ENCODE peak calls at places on chromosomes 13 and 19, in ten cellular contexts. O is transverse colon; K is CD8-positive, alpha-beta T cell; V is GM23338; U is mammary epithelial cell; P is fibroblast of lung; M is tibial nerve; B is adrenal gland; Z is neural progenitor cell; L is IMR-90. T is an unnamed sample.
A peak's percentile ranks its signal among the peaks of the same experiment; 100 is the strongest.

GRCh38 chr13:21058361-21058760 is 3.0 kb downstream of the LATS2 start:
- DNase-seq in M (no peak), V (peak; percentile 52), B (no peak), O (no peak), Z (no peak), P (peak; percentile 51), U (peak; percentile 13), K (no peak), L (no peak), T (no peak)

GRCh38 chr19:47430041-47430802 is 10.9 kb upstream of the MEIS3 start:
- DNase-seq in O (peak; percentile 64), P (peak; percentile 36), L (peak; percentile 27), U (no peak), V (peak; percentile 79), B (peak; percentile 56), Z (peak; percentile 80), K (no peak), M (peak; percentile 23), T (no peak)

GRCh38 chr13:42398542-42398941 is 126.6 kb downstream of the AKAP11 start:
- DNase-seq in M (no peak), V (no peak), O (no peak), P (no peak), Z (peak; percentile 47), K (no peak), L (no peak), U (no peak), B (no peak), T (no peak)

GRCh38 chr19:8209111-8209964 is at the start of gene CERS4:
- DNase-seq in Z (peak; percentile 97), K (peak; percentile 86), B (peak; percentile 40), V (peak; percentile 95), P (peak; percentile 44), O (peak; percentile 76), L (peak; percentile 20), U (no peak), M (peak; percentile 48), T (peak; percentile 60)

GRCh38 chr19:35901854-35902661 is at the start of gene HCST:
- DNase-seq in M (no peak), K (peak; percentile 75), P (no peak), L (peak; percentile 22), U (peak; percentile 41), Z (no peak), O (peak; percentile 30), V (no peak), B (no peak), T (no peak)

GRCh38 chr13:31374682-31375081 is 174.9 kb downstream of the B3GLCT start:
- DNase-seq in Z (peak; percentile 59), M (no peak), V (no peak), O (no peak), P (no peak), K (no peak), B (no peak), L (no peak), U (no peak), T (no peak)

GRCh38 chr13:25170554-25171107 is 1.5 kb downstream of the AMER2 start:
- DNase-seq in B (no peak), L (no peak), Z (peak; percentile 67), V (peak; percentile 56), K (no peak), U (no peak), O (no peak), P (no peak), M (no peak), T (no peak)

GRCh38 chr13:74305876-74306275 is 171.7 kb upstream of the KLF12 start:
- DNase-seq in V (peak; percentile 71), B (no peak), Z (peak; percentile 22), L (no peak), M (no peak), U (peak; percentile 25), O (no peak), K (no peak), P (no peak), T (no peak)

GRCh38 chr19:14467391-14467790 is 7.8 kb downstream of the PTGER1 start:
- DNase-seq in P (no peak), M (no peak), B (no peak), Z (no peak), O (no peak), V (no peak), K (no peak), U (no peak), L (no peak), T (no peak)

GRCh38 chr19:38062959-38063786 is 156.2 kb downstream of the SIPA1L3 start:
- DNase-seq in V (no peak), K (no peak), O (no peak), Z (peak; percentile 38), L (peak; percentile 65), M (no peak), B (no peak), U (no peak), P (peak; percentile 35), T (no peak)

GRCh38 chr13:73248711-73249580 is 190.1 kb downstream of the KLF5 start:
- DNase-seq in B (no peak), K (no peak), M (no peak), P (peak; percentile 45), O (no peak), V (peak; percentile 18), Z (no peak), L (peak; percentile 63), U (peak; percentile 86), T (no peak)

GRCh38 chr19:2942928-2943640 is 1.7 kb downstream of the ZNF77 start:
- DNase-seq in O (no peak), M (no peak), P (no peak), B (no peak), K (no peak), V (no peak), L (no peak), Z (no peak), U (no peak), T (no peak)

GRCh38 chr13:33642374-33643065 is 175.4 kb upstream of the RFC3 start:
- DNase-seq in Z (peak; percentile 7), B (peak; percentile 62), O (peak; percentile 43), U (peak; percentile 39), V (no peak), K (no peak), P (peak; percentile 96), L (peak; percentile 72), M (peak; percentile 33), T (peak; percentile 65)

GRCh38 chr19:13846533-13847032 is 30.4 kb upstream of the NANOS3 start:
- DNase-seq in V (peak; percentile 94), L (peak; percentile 93), U (peak; percentile 89), O (peak; percentile 93), B (peak; percentile 79), M (peak; percentile 60), Z (peak; percentile 64), P (peak; percentile 89), K (peak; percentile 90), T (peak; percentile 95)

GRCh38 chr13:33265607-33266006 is 19.9 kb downstream of the STARD13 start:
- DNase-seq in M (no peak), Z (no peak), U (no peak), O (no peak), P (no peak), B (no peak), K (no peak), V (no peak), L (no peak), T (no peak)

DNA sequence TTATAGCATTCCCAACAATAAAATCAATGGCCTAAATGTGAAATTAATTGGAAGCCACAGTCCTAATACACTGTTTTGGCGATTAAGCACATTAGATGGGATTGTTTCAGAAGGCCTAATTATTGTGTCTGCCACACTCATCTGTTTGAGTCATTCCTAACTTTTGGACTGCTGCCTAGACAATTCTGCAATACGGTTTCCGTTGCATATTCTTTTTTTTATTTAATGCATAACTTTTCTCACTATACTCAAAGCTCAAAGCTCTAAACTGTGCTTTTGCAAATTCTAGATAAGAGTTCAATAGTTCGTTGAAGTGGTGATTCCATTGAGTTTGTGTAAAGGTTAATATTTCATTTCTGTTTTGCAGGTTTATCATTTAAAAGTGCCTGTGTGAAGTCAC is 53.1 kb downstream of the MBNL2 start:
- DNase-seq in K (no peak), Z (no peak), P (peak; percentile 94), V (no peak), L (peak; percentile 92), U (peak; percentile 79), M (no peak), O (no peak), B (no peak), T (no peak)
- H3K4me1 ChIP-seq in K (no peaks in the 10 kb centered on the region), Z (no peaks in the 10 kb centered on the region), P (peaks cover 16% of the 10 kb centered on the region), V (no peaks in the 10 kb centered on the region), L (peaks cover 30% of the 10 kb centered on the region), U (peaks cover 74% of the 10 kb centered on the region), M (peaks cover 28% of the 10 kb centered on the region), O (peaks cover 57% of the 10 kb centered on the region), B (peaks cover 77% of the 10 kb centered on the region), T (no peaks in the 10 kb centered on the region)

GRCh38 chr13:113122571-113123225 is at the start of gene F10:
- DNase-seq in O (peak; percentile 78), L (peak; percentile 75), K (no peak), Z (peak; percentile 72), U (no peak), V (peak; percentile 68), P (peak; percentile 74), B (peak; percentile 73), M (peak; percentile 49), T (peak; percentile 80)
- TF ChIP-seq CTCF in O (no peak), L (no peak), K (no peak), Z (no peak), U (no peak), V (no peak), P (no peak), B (peak; percentile 26), M (peak; percentile 33), T (no peak)

GRCh38 chr19:43774103-43774939 is 6.5 kb downstream of the KCNN4 start:
- DNase-seq in K (no peak), L (peak; percentile 58), Z (peak; percentile 85), P (peak; percentile 53), V (peak; percentile 91), U (no peak), M (no peak), O (peak; percentile 78), B (peak; percentile 71), T (peak; percentile 69)

GRCh38 chr19:43778651-43779050 is 2.1 kb downstream of the KCNN4 start:
- DNase-seq in P (no peak), Z (no peak), K (no peak), B (no peak), U (no peak), V (no peak), O (no peak), M (no peak), L (no peak), T (no peak)

GRCh38 chr19:43777163-43777700 is 3.5 kb downstream of the KCNN4 start:
- DNase-seq in Z (no peak), K (no peak), M (no peak), O (no peak), P (no peak), U (peak; percentile 35), B (no peak), L (peak; percentile 36), V (no peak), T (no peak)

GRCh38 chr19:43775299-43775890 is 5.4 kb downstream of the KCNN4 start:
- DNase-seq in B (no peak), O (no peak), Z (no peak), P (no peak), L (no peak), V (no peak), U (no peak), M (no peak), K (no peak), T (no peak)

GRCh38 chr19:43776285-43776684 is 4.5 kb downstream of the KCNN4 start:
- DNase-seq in B (no peak), K (no peak), Z (no peak), M (no peak), O (no peak), U (no peak), P (no peak), V (no peak), L (no peak), T (no peak)
- H3K4me1 ChIP-seq in B (peaks cover 10% of the 10 kb centered on the region), K (peaks cover 36% of the 10 kb centered on the region), Z (peaks cover 19% of the 10 kb centered on the region), M (peaks cover 36% of the 10 kb centered on the region), O (peaks cover 41% of the 10 kb centered on the region), U (peaks cover 36% of the 10 kb centered on the region), P (peaks cover 8% of the 10 kb centered on the region), V (peaks cover 36% of the 10 kb centered on the region), L (peaks cover 7% of the 10 kb centered on the region), T (peaks cover 17% of the 10 kb centered on the region)

GRCh38 chr13:90867336-90867683 is 480.2 kb upstream of the MIR17HG start:
- DNase-seq in B (peak; percentile 78), O (peak; percentile 63), L (peak; percentile 27), K (no peak), M (peak; percentile 50), P (peak; percentile 71), Z (peak; percentile 81), V (peak; percentile 91), U (peak; percentile 62), T (peak; percentile 74)
- TF ChIP-seq CTCF in B (peak; percentile 80), O (peak; percentile 59), L (peak; percentile 67), K (no peak), M (peak; percentile 58), P (peak; percentile 81), Z (peak; percentile 94), V (peak; percentile 92), U (peak; percentile 84), T (peak; percentile 76)

T was measured in right atrium auricular region.